ENCODE peak calls at places on chromosomes 12 and 14, in eight cellular contexts. One of them, this sample, is unnamed.

GRCh38 chr12:25958254-25959068 is at the start of gene RASSF8:
- DNase-seq in psoas muscle: peak
- DNase-seq in A549: peak
- DNase-seq in GM23338: peak
- DNase-seq in dorsolateral prefrontal cortex: peak
- DNase-seq in fibroblast of lung: peak
- DNase-seq in tibial artery: peak
- DNase-seq in ovary: peak
- DNase-seq in this sample: peak

GRCh38 chr12:94374124-94374523 is 85.5 kb downstream of the CEP83 start:
- DNase-seq in psoas muscle: no peak
- DNase-seq in A549: no peak
- DNase-seq in GM23338: no peak
- DNase-seq in dorsolateral prefrontal cortex: no peak
- DNase-seq in fibroblast of lung: no peak
- DNase-seq in tibial artery: no peak
- DNase-seq in ovary: no peak
- DNase-seq in this sample: no peak

GRCh38 chr14:34593740-34594375 is 36.1 kb downstream of the SNX6 start:
- DNase-seq in psoas muscle: peak
- DNase-seq in A549: no peak
- DNase-seq in GM23338: no peak
- DNase-seq in dorsolateral prefrontal cortex: no peak
- DNase-seq in fibroblast of lung: peak
- DNase-seq in tibial artery: peak
- DNase-seq in ovary: no peak
- DNase-seq in this sample: no peak

GRCh38 chr12:40054554-40055226 is 51.2 kb downstream of the SLC2A13 start:
- DNase-seq in psoas muscle: no peak
- DNase-seq in A549: peak
- DNase-seq in GM23338: no peak
- DNase-seq in dorsolateral prefrontal cortex: peak
- DNase-seq in fibroblast of lung: peak
- DNase-seq in tibial artery: peak
- DNase-seq in ovary: peak
- DNase-seq in this sample: peak

GRCh38 chr12:21677622-21678277 is 20.1 kb upstream of the LDHB start:
- DNase-seq in psoas muscle: no peak
- DNase-seq in A549: peak
- DNase-seq in GM23338: no peak
- DNase-seq in dorsolateral prefrontal cortex: no peak
- DNase-seq in fibroblast of lung: no peak
- DNase-seq in tibial artery: no peak
- DNase-seq in ovary: no peak
- DNase-seq in this sample: no peak

GRCh38 chr12:94725375-94726168 is 75.2 kb upstream of the TMCC3 start:
- DNase-seq in psoas muscle: no peak
- DNase-seq in A549: peak
- DNase-seq in GM23338: peak
- DNase-seq in dorsolateral prefrontal cortex: no peak
- DNase-seq in fibroblast of lung: peak
- DNase-seq in tibial artery: no peak
- DNase-seq in ovary: no peak
- DNase-seq in this sample: no peak

GRCh38 chr14:94342334-94342934 is 19.3 kb upstream of the SERPINA6 start:
- DNase-seq in psoas muscle: peak
- DNase-seq in A549: peak
- DNase-seq in GM23338: no peak
- DNase-seq in dorsolateral prefrontal cortex: peak
- DNase-seq in fibroblast of lung: peak
- DNase-seq in tibial artery: peak
- DNase-seq in ovary: peak
- DNase-seq in this sample: peak

GRCh38 chr14:66233571-66233970 is 252.6 kb upstream of the CCDC196 start:
- DNase-seq in psoas muscle: no peak
- DNase-seq in A549: no peak
- DNase-seq in GM23338: no peak
- DNase-seq in dorsolateral prefrontal cortex: no peak
- DNase-seq in fibroblast of lung: no peak
- DNase-seq in tibial artery: no peak
- DNase-seq in ovary: no peak
- DNase-seq in this sample: no peak

GRCh38 chr14:49946320-49947141 is 53.6 kb downstream of the ARF6 start:
- DNase-seq in psoas muscle: no peak
- DNase-seq in A549: peak
- DNase-seq in GM23338: no peak
- DNase-seq in dorsolateral prefrontal cortex: peak
- DNase-seq in fibroblast of lung: peak
- DNase-seq in tibial artery: peak
- DNase-seq in ovary: no peak
- DNase-seq in this sample: no peak

GRCh38 chr12:29921307-29921706 is 137.6 kb upstream of the TMTC1 start:
- DNase-seq in psoas muscle: no peak
- DNase-seq in A549: no peak
- DNase-seq in GM23338: no peak
- DNase-seq in dorsolateral prefrontal cortex: no peak
- DNase-seq in fibroblast of lung: peak
- DNase-seq in tibial artery: no peak
- DNase-seq in ovary: no peak
- DNase-seq in this sample: no peak

GRCh38 chr14:64708148-64709004 is 4.2 kb downstream of the PLEKHG3 start:
- DNase-seq in psoas muscle: no peak
- DNase-seq in A549: peak
- DNase-seq in GM23338: peak
- DNase-seq in dorsolateral prefrontal cortex: no peak
- DNase-seq in fibroblast of lung: no peak
- DNase-seq in tibial artery: peak
- DNase-seq in ovary: no peak
- DNase-seq in this sample: no peak

GRCh38 chr12:118494776-118495175 is 118.4 kb downstream of the SUDS3 start:
- DNase-seq in psoas muscle: no peak
- DNase-seq in A549: no peak
- DNase-seq in GM23338: no peak
- DNase-seq in dorsolateral prefrontal cortex: no peak
- DNase-seq in fibroblast of lung: no peak
- DNase-seq in tibial artery: no peak
- DNase-seq in ovary: no peak
- DNase-seq in this sample: no peak

GRCh38 chr12:120117961-120118709 is 1.6 kb upstream of the RAB35 start:
- DNase-seq in psoas muscle: no peak
- DNase-seq in A549: peak
- DNase-seq in GM23338: peak
- DNase-seq in dorsolateral prefrontal cortex: no peak
- DNase-seq in fibroblast of lung: peak
- DNase-seq in tibial artery: no peak
- DNase-seq in ovary: no peak
- DNase-seq in this sample: no peak

GRCh38 chr14:33931439-33931838 is 19.4 kb downstream of the EGLN3 start:
- DNase-seq in psoas muscle: no peak
- DNase-seq in A549: no peak
- DNase-seq in GM23338: no peak
- DNase-seq in dorsolateral prefrontal cortex: no peak
- DNase-seq in fibroblast of lung: no peak
- DNase-seq in tibial artery: no peak
- DNase-seq in ovary: no peak
- DNase-seq in this sample: no peak

GRCh38 chr14:80304125-80304766 is 92.9 kb upstream of the DIO2 start:
- DNase-seq in psoas muscle: no peak
- DNase-seq in A549: no peak
- DNase-seq in GM23338: no peak
- DNase-seq in dorsolateral prefrontal cortex: no peak
- DNase-seq in fibroblast of lung: no peak
- DNase-seq in tibial artery: no peak
- DNase-seq in ovary: no peak
- DNase-seq in this sample: no peak

DNA sequence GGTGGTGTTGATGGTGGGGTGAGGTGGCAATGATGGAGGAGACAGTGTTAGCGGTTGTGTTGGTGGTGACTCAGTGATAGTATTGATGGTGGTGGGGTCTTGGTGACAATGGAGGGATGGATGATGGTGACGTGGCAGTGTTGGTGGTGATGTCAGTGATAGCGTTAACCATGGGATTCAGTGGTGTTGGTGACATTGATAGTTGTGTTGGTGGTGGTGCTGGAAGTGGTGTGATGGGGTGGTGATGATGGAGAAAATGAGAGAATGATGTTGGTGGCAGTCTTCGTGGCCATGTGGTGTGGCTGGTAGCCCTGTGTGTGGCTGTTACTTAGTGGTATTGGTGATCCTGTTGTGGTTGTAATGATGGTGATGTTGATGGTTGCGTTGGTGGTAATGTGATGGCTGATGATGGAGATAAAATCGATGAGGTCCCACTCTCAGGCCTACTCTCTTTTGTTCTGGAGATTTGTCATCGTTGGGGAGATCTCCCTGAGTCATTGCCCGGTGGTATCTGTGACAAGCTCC is 2.6 kb downstream of the DTX1 start:
- DNase-seq in psoas muscle: no peak
- DNase-seq in A549: no peak
- DNase-seq in GM23338: no peak
- DNase-seq in dorsolateral prefrontal cortex: no peak
- DNase-seq in fibroblast of lung: no peak
- DNase-seq in tibial artery: no peak
- DNase-seq in ovary: no peak
- DNase-seq in this sample: no peak
- H3K4me3 ChIP-seq in psoas muscle: no peak
- H3K4me3 ChIP-seq in A549: no peak
- H3K4me3 ChIP-seq in GM23338: no peak
- H3K4me3 ChIP-seq in dorsolateral prefrontal cortex: no peak
- H3K4me3 ChIP-seq in fibroblast of lung: no peak
- H3K4me3 ChIP-seq in tibial artery: no peak
- H3K4me3 ChIP-seq in ovary: no peak
- H3K4me3 ChIP-seq in this sample: no peak

DNA sequence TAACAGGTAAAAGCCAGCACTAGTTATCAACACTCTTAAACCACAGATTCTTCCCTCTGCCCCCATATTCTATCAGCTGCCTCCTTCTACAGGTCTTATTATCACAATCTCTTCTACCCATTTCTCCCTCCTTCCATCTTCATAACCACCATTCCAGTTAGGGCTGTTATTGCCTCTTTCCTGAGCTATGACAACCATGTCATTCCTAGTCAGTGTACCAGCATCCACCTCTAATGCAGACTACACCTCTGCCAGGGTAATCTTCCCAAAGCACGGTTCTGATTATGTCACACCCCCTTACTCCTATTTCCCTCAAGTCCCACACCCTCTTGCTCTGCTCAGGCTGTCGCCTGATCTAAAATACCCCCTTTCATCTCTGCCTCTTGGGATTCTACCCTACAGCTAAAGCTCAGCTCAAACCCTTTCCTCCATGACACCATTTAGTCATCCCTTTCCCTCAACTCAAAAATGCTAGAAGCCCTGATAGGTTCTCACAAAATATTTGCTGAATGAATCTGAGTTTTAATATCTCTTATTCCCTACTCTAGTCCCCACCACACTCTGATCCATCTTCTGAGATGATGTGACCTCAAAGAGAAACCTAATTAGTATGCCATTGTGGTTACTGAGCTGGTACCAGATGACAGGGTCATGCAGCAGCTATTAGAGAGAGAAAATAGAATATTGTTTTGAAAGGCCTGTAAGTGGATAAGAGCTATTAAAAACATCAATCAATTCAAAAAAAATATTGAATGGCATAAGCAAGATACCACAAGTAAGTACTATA is 11.7 kb downstream of the RACGAP1 start:
- DNase-seq in psoas muscle: no peak
- DNase-seq in A549: no peak
- DNase-seq in GM23338: no peak
- DNase-seq in dorsolateral prefrontal cortex: no peak
- DNase-seq in fibroblast of lung: no peak
- DNase-seq in tibial artery: no peak
- DNase-seq in ovary: no peak
- DNase-seq in this sample: no peak
- H3K27ac ChIP-seq in psoas muscle: no peak
- H3K27ac ChIP-seq in A549: no peak
- H3K27ac ChIP-seq in GM23338: no peak
- H3K27ac ChIP-seq in dorsolateral prefrontal cortex: peak
- H3K27ac ChIP-seq in fibroblast of lung: no peak
- H3K27ac ChIP-seq in tibial artery: no peak
- H3K27ac ChIP-seq in ovary: no peak
- H3K27ac ChIP-seq in this sample: no peak

GRCh38 chr12:32233568-32233967 is 126.9 kb downstream of the BICD1 start:
- DNase-seq in psoas muscle: no peak
- DNase-seq in A549: no peak
- DNase-seq in GM23338: no peak
- DNase-seq in dorsolateral prefrontal cortex: no peak
- DNase-seq in fibroblast of lung: no peak
- DNase-seq in tibial artery: no peak
- DNase-seq in ovary: no peak
- DNase-seq in this sample: no peak

GRCh38 chr12:32226768-32227167 is 120.1 kb downstream of the BICD1 start:
- DNase-seq in psoas muscle: no peak
- DNase-seq in A549: no peak
- DNase-seq in GM23338: no peak
- DNase-seq in dorsolateral prefrontal cortex: no peak
- DNase-seq in fibroblast of lung: no peak
- DNase-seq in tibial artery: no peak
- DNase-seq in ovary: no peak
- DNase-seq in this sample: no peak

GRCh38 chr12:32229971-32230606 is 123.4 kb downstream of the BICD1 start:
- DNase-seq in psoas muscle: no peak
- DNase-seq in A549: no peak
- DNase-seq in GM23338: no peak
- DNase-seq in dorsolateral prefrontal cortex: no peak
- DNase-seq in fibroblast of lung: no peak
- DNase-seq in tibial artery: no peak
- DNase-seq in ovary: no peak
- DNase-seq in this sample: no peak

GRCh38 chr12:32235251-32235650 is 128.6 kb downstream of the BICD1 start:
- DNase-seq in psoas muscle: no peak
- DNase-seq in A549: no peak
- DNase-seq in GM23338: no peak
- DNase-seq in dorsolateral prefrontal cortex: no peak
- DNase-seq in fibroblast of lung: no peak
- DNase-seq in tibial artery: no peak
- DNase-seq in ovary: no peak
- DNase-seq in this sample: no peak

GRCh38 chr12:32230607-32230982 is 123.9 kb downstream of the BICD1 start:
- DNase-seq in psoas muscle: no peak
- DNase-seq in A549: no peak
- DNase-seq in GM23338: peak
- DNase-seq in dorsolateral prefrontal cortex: no peak
- DNase-seq in fibroblast of lung: no peak
- DNase-seq in tibial artery: no peak
- DNase-seq in ovary: no peak
- DNase-seq in this sample: no peak
- TF ChIP-seq CTCF in psoas muscle: no peak
- TF ChIP-seq CTCF in A549: no peak
- TF ChIP-seq CTCF in GM23338: no peak
- TF ChIP-seq CTCF in dorsolateral prefrontal cortex: no peak
- TF ChIP-seq CTCF in fibroblast of lung: no peak
- TF ChIP-seq CTCF in tibial artery: no peak
- TF ChIP-seq CTCF in ovary: no peak
- TF ChIP-seq CTCF in this sample: no peak

DNA sequence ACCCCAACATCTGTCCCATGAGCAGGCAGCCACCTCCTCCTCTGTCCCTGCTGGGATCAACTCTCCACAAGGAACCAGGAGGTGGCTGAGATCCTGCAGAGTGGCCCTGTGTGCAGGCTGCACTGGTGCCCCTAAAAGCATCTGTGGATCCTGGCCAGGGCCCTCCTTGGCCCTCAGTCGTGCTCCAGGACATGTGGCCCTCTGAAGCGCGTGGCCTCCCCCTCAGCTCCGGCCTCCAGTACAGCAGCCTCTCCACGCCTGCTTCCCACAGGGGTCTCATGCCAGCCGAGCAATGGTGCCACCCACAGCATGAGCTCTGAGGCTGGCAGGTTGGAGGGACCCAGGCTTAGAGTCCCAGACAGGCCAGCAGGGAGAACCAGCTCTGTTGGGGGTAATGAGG is 77.4 kb upstream of the NOS1 start:
- DNase-seq in psoas muscle: peak
- DNase-seq in A549: no peak
- DNase-seq in GM23338: no peak
- DNase-seq in dorsolateral prefrontal cortex: no peak
- DNase-seq in fibroblast of lung: no peak
- DNase-seq in tibial artery: no peak
- DNase-seq in ovary: no peak
- DNase-seq in this sample: no peak
- H3K4me3 ChIP-seq in psoas muscle: peak
- H3K4me3 ChIP-seq in A549: no peak
- H3K4me3 ChIP-seq in GM23338: no peak
- H3K4me3 ChIP-seq in dorsolateral prefrontal cortex: no peak
- H3K4me3 ChIP-seq in fibroblast of lung: no peak
- H3K4me3 ChIP-seq in tibial artery: no peak
- H3K4me3 ChIP-seq in ovary: no peak
- H3K4me3 ChIP-seq in this sample: no peak